ENCODE peak calls at places on chromosomes 5 and 9, in five cellular contexts. Q is OCI-LY7, G is hepatocyte, A is HCT116, C is PC-9. F is an unnamed sample. For H3K9me2, the result is how much of the 10 kb centered on the place peaks cover.

GRCh38 chr5:59042201-59042600 is 459.3 kb downstream of the RAB3C start:
- DNase-seq in A (no peak), G (no peak), Q (no peak), C (no peak), F (peak)

GRCh38 chr5:126888180-126888579 is 111.2 kb downstream of the LMNB1 start:
- DNase-seq in C (no peak), Q (no peak), A (no peak), G (no peak), F (no peak)

GRCh38 chr9:78131969-78132687 is 100.5 kb upstream of the GNAQ start:
- DNase-seq in A (no peak), Q (no peak), G (no peak), C (no peak), F (peak)

GRCh38 chr5:135234242-135235000 is 164.6 kb downstream of the MACROH2A1 start:
- DNase-seq in G (no peak), C (no peak), Q (no peak), A (no peak), F (no peak)

GRCh38 chr5:166436857-166437256 is 1854.6 kb upstream of the WWC1 start:
- DNase-seq in C (no peak), A (no peak), Q (no peak), G (no peak), F (peak)

GRCh38 chr5:53381-54174 is 38.4 kb upstream of the PLEKHG4B start:
- DNase-seq in A (no peak), Q (no peak), C (no peak), G (peak), F (peak)

GRCh38 chr5:168734657-168735344 is 155.6 kb upstream of the PANK3 start:
- DNase-seq in G (no peak), Q (no peak), C (no peak), A (no peak), F (no peak)

GRCh38 chr5:91179018-91179417 is 204.1 kb downstream of the ARRDC3 start:
- DNase-seq in G (no peak), C (no peak), A (no peak), Q (no peak), F (no peak)

GRCh38 chr5:150535611-150536010 is 27.7 kb downstream of the NDST1 start:
- DNase-seq in A (no peak), C (no peak), G (no peak), Q (no peak), F (no peak)

DNA sequence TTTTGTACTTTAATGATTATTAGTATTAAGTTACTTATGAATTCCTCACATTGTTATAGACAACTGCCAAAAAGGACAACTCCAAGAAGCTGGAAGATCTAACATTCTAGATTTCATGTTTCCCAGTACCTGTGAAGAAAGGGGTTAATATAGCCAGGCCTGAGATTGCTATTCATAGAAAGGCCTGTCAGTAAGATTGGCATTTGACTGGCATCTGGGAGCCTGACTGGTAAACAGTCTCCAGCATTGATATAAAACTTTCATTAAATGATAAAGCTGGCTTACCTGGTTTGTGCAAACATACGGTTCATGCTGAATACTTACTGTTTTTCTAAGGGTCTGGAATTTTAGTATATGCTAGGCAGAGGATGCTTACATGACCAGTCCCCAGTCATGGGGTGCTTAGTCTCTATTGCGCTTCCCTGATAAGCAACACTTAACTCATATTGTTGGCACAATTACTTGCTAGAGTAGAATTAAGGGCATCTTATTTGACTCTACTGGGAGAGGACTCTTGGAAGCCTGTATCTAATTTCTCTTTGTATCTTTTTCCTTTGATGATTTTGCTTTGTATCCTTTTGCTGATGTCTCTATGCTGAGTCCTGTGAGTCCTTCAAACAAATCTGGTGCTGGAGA is 340.4 kb upstream of the SEMA6A start:
- DNase-seq in G (no peak), Q (no peak), A (no peak), C (no peak), F (no peak)
- H3K9me2 ChIP-seq in G (under half), Q (under half), A (under half), C (under half), F (under half)

GRCh38 chr9:82894961-82895902 is 167.7 kb downstream of the RASEF start:
- DNase-seq in Q (no peak), G (peak), A (no peak), C (no peak), F (no peak)
- H3K9me2 ChIP-seq in Q (under half), G (under half), A (under half), C (under half), F (under half)

DNA sequence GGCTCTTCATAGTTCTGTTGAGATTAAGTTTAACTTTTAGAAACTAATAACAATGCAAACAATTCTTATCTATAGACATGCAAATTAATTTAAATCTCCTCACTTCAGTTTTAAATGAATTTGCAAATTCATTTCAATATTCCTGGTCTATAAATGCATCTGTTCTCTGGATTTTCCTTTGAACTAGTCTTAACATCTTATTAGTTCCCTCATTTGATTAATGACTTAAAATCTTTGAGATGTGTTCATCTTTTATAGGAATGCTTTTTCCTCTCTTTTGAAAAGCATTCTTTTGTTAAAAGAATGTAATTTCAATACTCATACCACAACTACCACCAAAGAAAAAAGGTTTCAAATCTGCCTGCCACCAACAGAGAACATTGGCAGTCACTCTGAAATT is 169.4 kb downstream of the RASEF start:
- DNase-seq in A (no peak), Q (no peak), G (no peak), C (no peak), F (no peak)
- H3K9me2 ChIP-seq in A (under half), Q (under half), G (under half), C (under half), F (under half)

DNA sequence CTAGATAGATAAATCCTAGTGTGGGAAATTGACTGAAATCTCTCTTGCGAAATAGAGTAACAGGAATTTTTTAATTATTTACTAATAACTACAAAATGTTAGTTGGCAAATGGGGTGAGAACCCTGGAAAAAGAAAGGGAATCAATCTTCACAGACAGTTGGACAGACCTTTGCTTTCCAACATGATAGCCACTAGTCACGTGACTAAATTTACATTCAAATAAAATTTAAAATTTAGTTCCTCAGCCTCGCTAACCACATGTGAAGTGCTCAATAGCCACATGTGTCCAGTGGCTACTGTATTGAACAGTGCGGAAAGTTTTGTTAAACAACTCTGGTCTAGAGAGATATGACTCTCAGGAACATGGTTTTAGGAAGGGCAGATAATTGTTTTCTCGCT is 289.9 kb upstream of the RASA1 start:
- DNase-seq in G (no peak), A (no peak), Q (no peak), C (no peak), F (no peak)
- H3K9me2 ChIP-seq in G (under half), A (under half), Q (under half), C (under half), F (under half)

F was measured in PC-3.